ENCODE peak calls at places on chromosomes 1 and 21, in four cellular contexts. B, F, O and R are unnamed samples.

GRCh38 chr1:207502726-207503125 is 6.8 kb downstream of the CR1 start:
- DNase-seq in O (no peak), B (peak), F (no peak), R (no peak)

GRCh38 chr1:178031856-178032320 is 62.0 kb upstream of the RASAL2 start:
- DNase-seq in O (peak), F (peak), B (peak), R (peak)

GRCh38 chr1:100896481-100896982 is 642 bp downstream of the SLC30A7 start:
- DNase-seq in O (peak), B (peak), F (no peak), R (peak)

GRCh38 chr21:41620541-41620940 is 112.6 kb upstream of the TMPRSS2 start:
- DNase-seq in B (no peak), F (no peak), O (no peak), R (no peak)

GRCh38 chr1:159188375-159188788 is 16.3 kb upstream of the ACKR1 start:
- DNase-seq in F (peak), O (peak), B (peak), R (peak)

GRCh38 chr1:211371406-211372105 is 44.9 kb downstream of the TRAF5 start:
- DNase-seq in O (peak), F (no peak), B (no peak), R (no peak)

GRCh38 chr21:45634511-45635183 is 8.9 kb upstream of the PCBP3 start:
- DNase-seq in F (no peak), O (peak), B (peak), R (no peak)

GRCh38 chr1:164748253-164748899 is 189.4 kb downstream of the PBX1 start:
- DNase-seq in O (peak), F (no peak), B (peak), R (no peak)

GRCh38 chr1:41404308-41404755 is 43.1 kb downstream of the FOXO6 start:
- DNase-seq in O (peak), B (peak), F (no peak), R (peak)

GRCh38 chr1:243917177-243917862 is 67.3 kb upstream of the AKT3 start:
- DNase-seq in O (peak), B (peak), F (peak), R (peak)

GRCh38 chr21:33286076-33286475 is 19.9 kb downstream of the IL10RB start:
- DNase-seq in B (no peak), O (no peak), F (no peak), R (peak)

GRCh38 chr1:247681288-247681897 is 1.9 kb upstream of the OR13G1 start:
- DNase-seq in B (peak), F (peak), O (no peak), R (peak)

GRCh38 chr1:246971969-246972368 is 35.9 kb downstream of the ZNF695 start:
- DNase-seq in B (no peak), F (peak), O (no peak), R (peak)

GRCh38 chr1:78355646-78356045 is 135.1 kb upstream of the PTGFR start:
- DNase-seq in F (no peak), B (peak), O (peak), R (no peak)

GRCh38 chr1:243473281-243474210 is 217.7 kb downstream of the SDCCAG8 start:
- DNase-seq in B (peak), F (no peak), O (peak), R (peak)

GRCh38 chr1:117216718-117217117 is 6.0 kb upstream of the VTCN1 start:
- DNase-seq in F (no peak), B (no peak), O (no peak), R (no peak)

GRCh38 chr1:108570128-108570527 is 10.2 kb downstream of the EEIG2 start:
- DNase-seq in O (no peak), F (no peak), B (peak), R (no peak)

GRCh38 chr1:47235280-47235679 is 3.3 kb upstream of the TAL1 start:
- DNase-seq in B (no peak), O (no peak), F (no peak), R (no peak)

GRCh38 chr1:116125761-116126160 is 14.6 kb downstream of the MAB21L3 start:
- DNase-seq in F (no peak), B (no peak), O (no peak), R (no peak)

GRCh38 chr1:150999051-150999674 is 7.5 kb downstream of the MINDY1 start:
- DNase-seq in F (no peak), O (peak), B (peak), R (no peak)

GRCh38 chr1:20250346-20250989 is 40.2 kb upstream of the VWA5B1 start:
- DNase-seq in F (no peak), O (no peak), B (peak), R (no peak)

GRCh38 chr1:226816585-226816984 is 53.8 kb upstream of the PSEN2 start:
- DNase-seq in O (peak), F (no peak), B (peak), R (no peak)

GRCh38 chr1:154326546-154327465 is 1.5 kb downstream of the ATP8B2 start:
- DNase-seq in B (peak), O (peak), F (no peak), R (no peak)

GRCh38 chr1:208559597-208559996 is 315.4 kb upstream of the PLXNA2 start:
- DNase-seq in F (no peak), B (no peak), O (no peak), R (no peak)

GRCh38 chr1:92764116-92764515 is 20.8 kb downstream of the EVI5 start:
- DNase-seq in O (peak), F (no peak), B (no peak), R (no peak)

GRCh38 chr1:170307426-170307825 is 161.7 kb downstream of the NTMT2 start:
- DNase-seq in F (no peak), B (peak), O (no peak), R (no peak)

DNA sequence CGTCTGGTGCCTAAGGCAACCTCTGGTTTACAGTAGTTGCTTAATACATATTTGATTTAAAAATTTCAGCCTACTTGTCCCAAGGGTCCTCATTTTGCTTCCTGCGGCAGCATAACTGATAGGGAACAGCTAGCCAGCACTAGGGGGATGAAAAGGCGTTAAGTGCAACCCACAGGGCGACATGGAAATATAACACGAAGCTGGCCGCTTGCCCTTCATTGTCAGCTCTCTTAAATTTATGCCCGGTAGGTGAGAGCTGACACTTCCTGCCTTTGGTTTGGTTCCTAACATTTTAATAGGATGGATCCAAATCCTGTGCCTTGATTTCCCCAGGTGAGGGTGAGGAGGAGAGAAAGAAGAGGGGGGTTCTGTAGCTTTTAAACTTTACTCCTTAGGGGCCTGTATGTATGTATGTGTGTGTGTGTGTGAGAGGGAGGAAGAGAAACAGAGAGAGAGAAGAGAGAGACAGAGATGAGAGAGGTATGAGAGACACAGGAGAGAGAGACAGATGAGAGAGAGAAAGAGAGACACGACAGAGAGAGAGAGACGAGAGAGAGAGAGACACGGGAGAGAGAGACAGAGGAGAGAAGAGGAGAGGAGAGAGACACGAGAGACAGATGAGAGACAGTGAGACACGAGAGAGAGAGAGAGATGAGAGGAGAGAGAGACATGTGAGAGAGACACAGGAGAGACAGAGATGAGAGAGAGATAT is 938 bp upstream of the ACTN2 start:
- DNase-seq in F (no peak), O (no peak), B (no peak), R (no peak)
- H3K9ac ChIP-seq in F (no peak), O (no peak), B (no peak), R (no peak)

DNA sequence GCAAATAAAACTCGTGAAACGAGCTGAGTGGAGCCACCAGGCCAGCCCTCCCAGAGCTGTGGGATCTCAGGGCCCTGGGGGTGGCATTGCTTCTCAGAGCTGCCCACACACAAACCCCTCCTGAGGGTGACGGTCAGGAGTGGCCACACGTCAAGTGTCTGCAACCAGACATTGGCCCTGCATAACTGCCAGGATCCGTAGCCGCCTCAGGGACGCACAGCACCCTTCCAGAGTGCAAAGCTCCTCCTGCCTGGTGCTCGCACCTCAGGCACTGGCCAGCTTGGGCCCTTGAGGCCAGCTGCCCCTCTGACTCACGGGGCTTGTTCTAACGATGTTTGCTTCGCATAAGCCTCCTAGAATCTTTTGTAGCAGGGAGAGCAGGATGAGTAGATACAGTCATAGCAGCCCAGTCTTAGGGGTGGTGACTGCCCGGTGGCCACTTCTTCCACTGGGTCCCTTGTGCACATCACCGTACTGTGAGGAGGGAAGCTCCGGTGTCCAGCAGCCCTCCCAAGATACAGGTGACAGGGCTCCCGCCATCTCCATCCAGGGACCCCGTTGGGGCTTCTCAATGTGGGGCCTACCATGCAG is 5.0 kb downstream of the WNT3A start:
- DNase-seq in B (no peak), O (no peak), F (no peak), R (peak)
- H3K9ac ChIP-seq in B (no peak), O (no peak), F (no peak), R (no peak)

GRCh38 chr1:174768949-174769348 is 230.8 kb upstream of the CACYBP start:
- DNase-seq in O (no peak), B (no peak), F (no peak), R (no peak)

GRCh38 chr1:174764186-174764585 is 235.6 kb upstream of the CACYBP start:
- DNase-seq in O (no peak), B (no peak), F (no peak), R (no peak)

GRCh38 chr1:174766727-174767126 is 233.0 kb upstream of the CACYBP start:
- DNase-seq in O (no peak), B (no peak), F (no peak), R (no peak)

DNA sequence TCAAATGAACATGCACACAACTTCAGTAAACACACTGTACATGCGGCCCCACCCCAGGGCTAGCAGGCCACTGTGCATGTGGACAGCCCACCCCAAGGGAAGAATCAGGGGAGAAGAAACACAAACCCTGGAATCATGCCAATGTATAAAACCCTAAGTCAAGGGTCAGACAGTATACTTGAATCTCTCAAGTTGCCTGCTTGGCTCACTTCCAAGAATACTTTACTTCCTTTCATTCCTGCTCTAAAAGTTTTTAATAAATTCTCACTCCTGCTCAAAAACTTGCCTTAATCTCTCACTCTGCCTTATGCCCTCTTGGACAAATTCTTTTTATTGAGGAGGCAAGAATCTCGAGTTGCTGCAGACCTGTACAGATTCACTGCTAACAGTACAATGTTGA is 231.2 kb upstream of the CACYBP start:
- DNase-seq in O (no peak), B (no peak), F (no peak), R (no peak)
- H3K9ac ChIP-seq in O (no peak), B (no peak), F (no peak), R (no peak)

DNA sequence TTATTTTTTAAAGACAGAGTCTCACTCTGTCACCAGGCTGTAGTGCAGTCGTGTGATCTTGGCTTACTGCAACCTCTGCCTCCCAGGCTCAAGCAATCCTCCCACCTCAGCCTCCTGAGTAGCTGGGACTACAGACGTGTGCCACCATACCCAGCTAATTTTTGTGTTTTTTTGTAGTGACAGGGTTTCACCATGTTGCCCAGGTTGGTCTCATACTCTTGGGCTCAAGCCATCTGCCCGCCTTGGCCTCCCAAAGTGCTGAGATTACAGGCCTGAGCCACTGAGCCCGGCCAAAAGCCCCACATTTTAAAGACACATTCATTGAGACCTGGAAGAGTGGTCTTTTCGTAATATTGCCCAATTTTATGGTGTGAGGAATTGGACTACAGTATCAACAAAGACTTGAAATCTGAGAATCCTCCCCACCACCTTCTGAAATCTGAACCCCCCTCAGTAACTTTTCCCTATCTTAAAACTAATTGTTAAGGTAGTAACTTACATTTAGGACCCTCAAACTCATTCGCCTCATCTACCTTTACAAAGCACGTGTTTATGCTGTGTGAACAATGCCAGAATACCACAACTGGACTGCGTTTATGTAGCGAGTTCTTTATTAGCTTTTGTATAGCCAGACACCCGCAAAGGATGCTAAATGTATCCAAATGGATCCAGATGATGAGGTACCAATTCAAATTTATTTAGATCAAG is 2.7 kb downstream of the ERRFI1 start:
- DNase-seq in F (no peak), O (no peak), B (no peak), R (no peak)
- H3K9ac ChIP-seq in F (no peak), O (peak), B (peak), R (peak)

DNA sequence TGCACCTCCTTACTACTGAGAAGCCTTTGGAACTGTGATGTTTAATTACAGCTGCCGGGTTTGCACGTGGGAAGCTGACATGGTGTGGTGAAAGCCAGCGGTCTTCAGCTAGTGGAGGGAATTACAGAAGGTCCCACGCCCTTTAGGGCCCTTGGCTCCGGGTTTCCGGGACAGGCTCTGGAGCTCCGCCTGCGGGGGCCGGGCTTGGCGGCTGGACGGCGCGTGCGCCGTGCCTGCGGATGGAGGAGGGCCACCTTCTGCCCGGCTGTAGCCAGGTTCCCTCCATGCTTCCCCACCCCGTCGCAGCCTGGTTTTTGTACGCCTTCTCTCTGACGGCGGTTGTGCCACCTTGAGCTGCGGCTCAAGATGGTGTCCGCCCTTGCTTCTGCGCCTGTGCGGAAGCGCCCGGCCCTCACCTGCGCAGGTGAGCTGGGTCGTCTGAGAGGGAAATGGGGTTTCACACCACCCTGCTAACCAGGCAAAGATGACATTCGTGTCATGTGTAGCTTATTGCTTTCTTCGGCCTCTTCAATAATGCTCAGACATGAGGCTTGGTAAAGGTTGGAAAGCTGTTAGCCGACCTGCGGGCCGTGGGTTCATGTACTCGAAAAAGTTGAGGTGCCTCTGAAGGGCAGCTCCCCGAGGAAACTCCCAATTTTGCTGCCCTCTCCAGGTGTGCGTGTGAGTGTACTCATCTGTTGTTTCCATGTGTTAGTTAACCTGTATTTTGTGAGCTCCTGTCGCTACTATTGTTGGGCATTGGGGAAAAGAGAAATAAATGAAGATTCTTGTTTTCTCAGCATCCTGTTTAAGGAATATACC is 36.6 kb upstream of the OPRD1 start:
- DNase-seq in B (peak), F (no peak), O (no peak), R (peak)
- H3K9ac ChIP-seq in B (no peak), F (no peak), O (no peak), R (no peak)

GRCh38 chr21:17514124-17514481 is 1.3 kb downstream of the CXADR start:
- DNase-seq in F (peak), B (peak), O (peak), R (peak)
- H3K9ac ChIP-seq in F (no peak), B (no peak), O (peak), R (peak)

GRCh38 chr1:174769961-174770549 is 229.7 kb upstream of the CACYBP start:
- DNase-seq in O (peak), B (peak), F (no peak), R (no peak)
- H3K9ac ChIP-seq in O (no peak), B (no peak), F (no peak), R (no peak)

DNA sequence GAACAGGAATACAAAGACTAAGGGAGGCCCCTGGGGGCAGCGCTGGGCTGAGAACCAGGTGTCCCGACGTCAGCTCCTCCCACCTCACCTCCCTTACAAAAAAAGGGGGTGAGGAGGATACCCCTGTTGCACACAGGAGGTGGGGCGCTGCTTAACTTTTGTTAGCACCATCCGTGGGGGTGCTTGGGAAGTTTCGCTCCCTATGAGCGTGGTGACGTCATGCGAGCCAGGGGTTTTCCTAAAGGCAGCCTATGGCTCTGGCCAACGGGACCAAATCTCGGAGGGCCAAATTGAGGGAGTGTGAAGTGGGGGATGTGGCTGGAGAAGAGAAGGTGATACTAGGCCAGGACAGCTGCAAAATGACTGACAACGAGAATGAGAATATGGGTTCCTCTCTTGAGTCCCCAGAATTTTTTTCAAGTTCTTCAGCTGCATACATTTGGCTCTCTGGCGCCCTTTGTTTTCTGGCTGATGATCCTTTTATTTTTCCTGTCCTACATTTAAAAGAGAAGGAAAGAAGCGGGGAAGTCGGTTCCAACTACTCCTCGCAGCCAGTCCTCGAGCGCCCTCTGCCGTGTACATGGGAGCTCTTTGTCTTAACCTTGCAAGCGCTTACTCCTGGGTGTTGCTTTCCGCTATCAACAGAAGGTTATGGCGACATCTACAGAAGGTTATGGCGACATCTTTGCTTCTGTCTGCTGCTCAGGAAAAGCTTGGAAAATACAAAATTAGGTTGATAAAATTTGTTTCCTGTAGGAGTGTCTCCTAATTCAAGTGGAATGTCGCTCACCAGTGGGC is 48.0 kb upstream of the ZC3H11B start:
- DNase-seq in F (peak), O (peak), B (peak), R (peak)
- H3K9ac ChIP-seq in F (peak), O (peak), B (no peak), R (no peak)

DNA sequence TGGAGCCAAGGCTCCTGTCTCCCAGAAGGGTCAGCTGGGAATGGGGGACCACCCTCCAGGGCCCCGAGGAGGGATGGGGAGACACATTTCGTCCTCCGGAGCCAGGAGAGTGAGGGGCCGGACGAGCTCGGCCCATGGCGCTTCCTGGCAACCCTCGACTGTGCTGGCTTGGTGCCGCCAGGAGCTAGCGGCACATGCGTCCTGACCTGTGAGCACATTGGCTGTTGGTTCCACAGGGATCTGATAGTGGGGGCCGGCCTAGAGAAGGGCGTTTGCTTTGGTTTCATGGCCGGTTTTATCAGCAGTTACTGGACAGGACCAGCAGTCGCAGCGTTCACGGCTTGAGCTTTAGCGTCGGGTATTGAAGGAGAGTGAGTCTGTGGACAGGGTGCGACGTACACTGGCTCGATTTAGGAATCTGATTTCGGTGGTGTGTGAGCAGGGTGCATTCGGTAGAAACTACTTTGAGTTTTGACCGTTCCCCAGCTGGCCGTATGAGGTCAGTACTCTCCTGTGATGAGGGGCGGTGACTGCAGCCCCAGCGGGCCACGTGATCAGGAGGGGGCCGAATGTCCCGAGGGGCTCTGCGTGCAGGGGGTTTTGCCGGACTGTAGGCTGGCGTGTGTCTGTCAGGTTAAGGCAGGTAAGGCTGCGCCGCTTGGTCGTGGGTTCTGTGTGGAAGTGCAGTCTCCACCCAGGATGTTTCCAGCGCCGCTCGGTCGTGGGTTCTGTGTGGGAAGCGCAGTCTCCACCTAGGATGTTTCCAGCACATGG is 18.7 kb downstream of the FAAP20 start:
- DNase-seq in B (no peak), O (no peak), F (no peak), R (no peak)
- H3K9ac ChIP-seq in B (no peak), O (no peak), F (no peak), R (no peak)